ENCODE peak calls at places on chromosomes 4 and X, in seven cellular contexts. M is fibroblast of pulmonary artery; U is CD4-positive, alpha-beta T cell; P is foreskin keratinocyte; F is K562; Z is lower leg skin; W is adrenal gland. S is an unnamed sample.

GRCh38 chr4:16337936-16338335 is 111.7 kb upstream of the TAPT1 start:
- DNase-seq in W (no peak), Z (no peak), M (peak), F (no peak), P (peak), U (no peak), S (no peak)

GRCh38 chrX:97672138-97672537 is 788.4 kb downstream of the RPA4 start:
- DNase-seq in P (no peak), Z (no peak), U (no peak), F (no peak), W (no peak), M (no peak), S (no peak)

GRCh38 chrX:116961872-116962582 is 499.3 kb upstream of the CT83 start:
- DNase-seq in P (peak), M (no peak), U (no peak), F (no peak), W (no peak), Z (no peak), S (no peak)

GRCh38 chr4:25953740-25954139 is 39.7 kb downstream of the SMIM20 start:
- DNase-seq in U (no peak), M (peak), W (no peak), F (no peak), P (peak), Z (no peak), S (no peak)

GRCh38 chr4:123843137-123843536 is 446.5 kb downstream of the SPRY1 start:
- DNase-seq in W (no peak), Z (no peak), F (no peak), U (no peak), P (no peak), M (peak), S (no peak)

GRCh38 chr4:152052431-152053057 is 291.7 kb upstream of the GATB start:
- DNase-seq in F (no peak), W (no peak), Z (no peak), U (no peak), M (peak), P (no peak), S (no peak)

GRCh38 chr4:173211838-173212237 is 43.2 kb downstream of the GALNT7 start:
- DNase-seq in P (peak), U (no peak), M (peak), Z (no peak), F (no peak), W (no peak), S (no peak)

GRCh38 chr4:140284449-140284848 is 89.0 kb upstream of the SCOC start:
- DNase-seq in F (no peak), Z (no peak), P (no peak), U (no peak), M (no peak), W (no peak), S (no peak)

GRCh38 chrX:72392042-72392441 is 86.3 kb upstream of the CITED1 start:
- DNase-seq in U (no peak), P (no peak), F (no peak), M (no peak), Z (no peak), W (no peak), S (no peak)

GRCh38 chrX:107014927-107015326 is 14.9 kb upstream of the MORC4 start:
- DNase-seq in F (no peak), U (no peak), P (no peak), Z (no peak), M (peak), W (no peak), S (no peak)

DNA sequence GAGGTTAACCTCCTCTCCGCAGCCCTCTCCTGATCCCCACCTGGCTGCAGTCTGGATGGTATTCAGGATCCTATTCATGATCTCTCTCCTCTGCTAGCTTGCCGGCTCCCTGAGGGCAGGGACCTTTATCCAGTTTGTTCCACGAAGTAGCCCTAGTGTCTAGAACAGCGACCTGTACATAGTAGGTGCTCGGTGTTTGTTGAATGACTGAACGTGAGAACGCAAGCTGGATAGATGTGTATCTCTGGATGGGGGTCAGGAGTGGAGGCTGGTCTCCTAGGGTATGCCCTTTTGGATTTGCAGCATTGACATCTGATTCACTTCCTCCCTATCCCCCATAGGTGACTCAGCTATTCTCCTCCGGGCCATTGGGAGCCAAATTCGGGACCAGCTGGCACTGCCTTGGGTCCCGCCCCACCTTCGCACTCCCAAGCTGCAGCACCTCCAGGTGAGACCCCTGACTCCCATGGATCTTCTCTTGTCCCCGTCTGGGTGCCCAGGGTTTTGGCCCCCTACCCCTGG is 7.3 kb downstream of the CCDC22 start:
- DNase-seq in W (no peak), Z (no peak), M (no peak), F (no peak), U (no peak), P (peak), S (no peak)
- TF ChIP-seq CTCF in W (no peak), Z (no peak), M (no peak), F (no peak), U (no peak), P (no peak), S (no peak)

GRCh38 chr4:17647176-17647806 is 32.9 kb downstream of the MED28 start:
- DNase-seq in P (no peak), F (no peak), M (no peak), U (no peak), Z (no peak), W (no peak), S (no peak)
- TF ChIP-seq CTCF in P (no peak), F (no peak), M (no peak), U (no peak), Z (no peak), W (no peak), S (no peak)

DNA sequence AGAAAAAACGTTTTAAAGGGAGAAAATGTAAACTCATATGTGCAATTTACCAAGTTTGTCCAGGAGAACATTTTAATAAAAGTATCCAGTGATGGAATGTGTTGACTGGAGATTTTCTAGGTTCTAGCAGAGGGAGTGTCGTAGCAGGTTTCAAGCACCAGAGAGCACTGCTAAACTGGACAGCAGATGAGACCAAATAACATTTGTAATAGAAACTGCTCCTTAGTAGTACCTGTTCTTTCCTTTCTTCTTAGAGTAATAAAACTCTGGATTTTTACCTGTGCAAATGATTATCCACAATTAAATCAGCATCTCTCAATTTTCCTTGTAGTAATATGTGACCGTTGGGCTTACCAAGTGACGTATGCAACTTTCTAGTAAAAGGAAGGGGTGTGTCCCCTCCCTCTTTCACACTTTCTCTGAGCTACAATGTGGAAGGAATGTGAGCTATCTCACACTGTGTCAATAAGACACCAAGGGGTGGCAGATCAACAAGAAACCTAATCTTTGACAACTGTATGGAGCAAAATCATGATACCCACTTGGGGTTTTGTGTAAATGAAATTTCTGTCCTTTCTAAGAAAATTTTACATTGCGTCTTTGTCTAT is 9.5 kb downstream of the HPGDS start:
- DNase-seq in F (no peak), M (peak), Z (no peak), W (no peak), P (no peak), U (no peak), S (no peak)
- TF ChIP-seq CTCF in F (peak), M (peak), Z (no peak), W (no peak), P (peak), U (no peak), S (no peak)

DNA sequence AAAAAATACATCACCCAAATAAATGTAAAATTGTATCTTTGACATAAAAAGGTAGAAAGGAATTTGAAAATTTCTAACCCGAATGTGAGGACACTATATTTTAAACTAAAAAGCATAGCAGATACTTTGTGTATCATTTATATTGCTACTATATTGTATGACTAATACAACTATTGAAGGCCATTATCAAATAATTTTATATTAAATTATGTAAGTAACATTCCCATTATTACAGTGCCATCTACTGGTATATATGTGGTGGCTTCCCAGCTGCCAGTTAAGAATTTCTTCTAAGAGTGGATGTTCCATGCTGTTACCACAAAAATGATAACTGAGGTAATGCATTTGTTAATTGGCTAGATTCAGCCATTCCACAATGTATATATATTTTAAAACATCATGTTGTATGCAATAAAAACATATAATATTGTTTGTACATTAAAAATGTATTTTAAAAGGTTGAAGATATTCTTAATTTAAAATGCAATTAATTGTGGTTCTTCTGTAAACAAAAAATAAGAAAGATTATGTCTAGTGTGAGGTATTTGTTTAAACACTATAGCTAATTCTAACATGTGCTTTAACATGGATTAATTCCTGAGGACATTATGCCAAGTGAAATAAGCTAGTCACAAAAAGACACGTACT is 65.3 kb downstream of the EGF start:
- DNase-seq in Z (no peak), M (peak), P (peak), W (no peak), F (peak), U (no peak), S (no peak)
- TF ChIP-seq CTCF in Z (no peak), M (peak), P (peak), W (peak), F (peak), U (peak), S (peak)

S was measured in type B pancreatic cell.